ENCODE peak calls at places on chromosomes 6 and 20, in ten cellular contexts. V is PC-9, T is astrocyte of the spinal cord, Q is HS-5, I is anterior cingulate cortex, G is AG08396, X is posterior cingulate gyrus, N is iris pigment epithelial cell, H is GM03348, U is activated T-cell treated with anti-CD3 and anti-CD28 coated beads for 48 hours. P is an unnamed sample.

GRCh38 chr6:73640179-73640750 is 13.5 kb downstream of the SLC17A5 start:
- DNase-seq in V (peak; percentile 49), T (no peak), Q (no peak), I (no peak), G (no peak), X (no peak), N (no peak), H (no peak), U (no peak), P (no peak)

GRCh38 chr20:51661609-51662178 is 106.5 kb downstream of the ATP9A start:
- DNase-seq in V (peak; percentile 93), T (peak; percentile 71), Q (peak; percentile 82), I (no peak), G (peak; percentile 42), X (no peak), N (peak; percentile 74), H (peak; percentile 29), U (peak; percentile 35), P (no peak)

GRCh38 chr6:157099912-157100593 is 223.3 kb downstream of the TMEM242 start:
- DNase-seq in V (no peak), T (no peak), Q (no peak), I (no peak), G (no peak), X (no peak), N (no peak), H (no peak), U (peak; percentile 29), P (peak; percentile 22)

GRCh38 chr6:7463785-7464184 is 74.2 kb downstream of the RIOK1 start:
- DNase-seq in V (no peak), T (no peak), Q (no peak), I (no peak), G (no peak), X (no peak), N (no peak), H (peak; percentile 76), U (no peak), P (no peak)

GRCh38 chr6:5398530-5398929 is 137.2 kb downstream of the FARS2 start:
- DNase-seq in V (peak; percentile 49), T (peak; percentile 42), Q (peak; percentile 41), I (no peak), G (no peak), X (no peak), N (peak; percentile 63), H (peak; percentile 44), U (no peak), P (peak; percentile 80)

GRCh38 chr6:27139753-27140522 is 107.6 kb upstream of the PRSS16 start:
- DNase-seq in V (no peak), T (peak; percentile 27), Q (no peak), I (no peak), G (no peak), X (no peak), N (peak; percentile 23), H (no peak), U (no peak), P (peak; percentile 77)

GRCh38 chr6:2127484-2127911 is 117.9 kb downstream of the GMDS start:
- DNase-seq in V (no peak), T (no peak), Q (no peak), I (no peak), G (no peak), X (no peak), N (no peak), H (no peak), U (peak; percentile 45), P (no peak)

GRCh38 chr20:44496976-44497375 is 21.3 kb downstream of the TTPAL start:
- DNase-seq in V (peak; percentile 85), T (peak; percentile 87), Q (peak; percentile 95), I (no peak), G (peak; percentile 45), X (no peak), N (peak; percentile 93), H (peak; percentile 54), U (peak; percentile 42), P (no peak)

GRCh38 chr6:88164061-88164460 is 2.1 kb downstream of the CNR1 start:
- DNase-seq in V (no peak), T (no peak), Q (no peak), I (no peak), G (no peak), X (no peak), N (no peak), H (no peak), U (no peak), P (no peak)

GRCh38 chr6:161618816-161619454 is 345.1 kb upstream of the AGPAT4 start:
- DNase-seq in V (no peak), T (peak; percentile 71), Q (peak; percentile 33), I (peak; percentile 61), G (peak; percentile 13), X (peak; percentile 74), N (peak; percentile 22), H (peak; percentile 79), U (no peak), P (peak; percentile 84)